ENCODE peak calls at places on chromosome 11, in nine cellular contexts. L, I, K, Z, G, P, F, J and A are unnamed samples.

GRCh38 chr11:995752-996420 is 40.6 kb downstream of the MUC6 start:
- DNase-seq in L (no peak), I (no peak), K (no peak), Z (no peak), G (no peak), P (no peak), F (no peak), J (no peak), A (no peak)

GRCh38 chr11:134509381-134510068 is 97.5 kb upstream of the B3GAT1 start:
- DNase-seq in L (no peak), I (no peak), K (no peak), Z (no peak), G (no peak), P (no peak), F (no peak), J (no peak), A (no peak)

GRCh38 chr11:111585371-111585770 is 16.9 kb upstream of the SIK2 start:
- DNase-seq in L (no peak), I (no peak), K (peak; percentile 37), Z (peak; percentile 63), G (no peak), P (no peak), F (no peak), J (no peak), A (no peak)

GRCh38 chr11:14184548-14184947 is 174.4 kb downstream of the RRAS2 start:
- DNase-seq in L (no peak), I (no peak), K (no peak), Z (no peak), G (peak; percentile 12), P (no peak), F (no peak), J (no peak), A (peak; percentile 85)

GRCh38 chr11:131658414-131658813 is 288.0 kb downstream of the NTM start:
- DNase-seq in L (no peak), I (no peak), K (no peak), Z (peak; percentile 44), G (no peak), P (no peak), F (no peak), J (no peak), A (no peak)

GRCh38 chr11:102225689-102226562 is 91.4 kb upstream of the BIRC3 start:
- DNase-seq in L (no peak), I (no peak), K (peak; percentile 72), Z (peak; percentile 97), G (no peak), P (no peak), F (no peak), J (peak; percentile 22), A (no peak)

GRCh38 chr11:64035581-64035980 is at the start of gene FLRT1:
- DNase-seq in L (no peak), I (no peak), K (no peak), Z (no peak), G (no peak), P (peak; percentile 38), F (no peak), J (no peak), A (no peak)

GRCh38 chr11:67463680-67464410 is 5.2 kb downstream of the TMEM134 start:
- DNase-seq in L (no peak), I (peak; percentile 73), K (peak; percentile 87), Z (peak; percentile 89), G (peak; percentile 72), P (peak; percentile 32), F (no peak), J (no peak), A (no peak)

GRCh38 chr11:113087716-113088115 is 126.5 kb downstream of the NCAM1 start:
- DNase-seq in L (no peak), I (no peak), K (no peak), Z (no peak), G (no peak), P (no peak), F (no peak), J (no peak), A (no peak)

GRCh38 chr11:30203850-30204249 is 27.0 kb upstream of the FSHB start:
- DNase-seq in L (no peak), I (no peak), K (no peak), Z (no peak), G (no peak), P (no peak), F (no peak), J (no peak), A (no peak)

GRCh38 chr11:128282053-128282452 is 305.3 kb downstream of the ETS1 start:
- DNase-seq in L (no peak), I (no peak), K (peak; percentile 43), Z (no peak), G (no peak), P (no peak), F (no peak), J (no peak), A (no peak)

GRCh38 chr11:33227578-33228261 is 29.5 kb upstream of the HIPK3 start:
- DNase-seq in L (no peak), I (no peak), K (peak; percentile 54), Z (no peak), G (no peak), P (no peak), F (no peak), J (no peak), A (no peak)

GRCh38 chr11:127986073-127986472 is 601.3 kb downstream of the ETS1 start:
- DNase-seq in L (no peak), I (no peak), K (no peak), Z (no peak), G (no peak), P (no peak), F (no peak), J (no peak), A (no peak)

GRCh38 chr11:8290122-8290810 is 26.6 kb upstream of the LMO1 start:
- DNase-seq in L (peak; percentile 49), I (no peak), K (no peak), Z (no peak), G (no peak), P (no peak), F (no peak), J (no peak), A (no peak)

GRCh38 chr11:28759311-28759710 is 651.1 kb downstream of the METTL15 start:
- DNase-seq in L (no peak), I (peak; percentile 2), K (peak; percentile 75), Z (no peak), G (no peak), P (no peak), F (no peak), J (no peak), A (no peak)

GRCh38 chr11:17468094-17468493 is 8.6 kb downstream of the ABCC8 start:
- DNase-seq in L (no peak), I (no peak), K (no peak), Z (no peak), G (no peak), P (no peak), F (no peak), J (no peak), A (no peak)

GRCh38 chr11:16925495-16926065 is 88.6 kb downstream of the PLEKHA7 start:
- DNase-seq in L (no peak), I (peak; percentile 29), K (peak; percentile 37), Z (no peak), G (peak; percentile 30), P (no peak), F (no peak), J (no peak), A (no peak)

GRCh38 chr11:11558826-11559225 is 63.0 kb downstream of the GALNT18 start:
- DNase-seq in L (no peak), I (no peak), K (peak; percentile 18), Z (no peak), G (no peak), P (no peak), F (no peak), J (no peak), A (no peak)

GRCh38 chr11:35794850-35795249 is 132.3 kb downstream of the TRIM44 start:
- DNase-seq in L (no peak), I (no peak), K (peak; percentile 80), Z (peak; percentile 86), G (peak; percentile 8), P (no peak), F (no peak), J (no peak), A (no peak)

GRCh38 chr11:33867996-33868645 is 23.8 kb downstream of the LMO2 start:
- DNase-seq in L (no peak), I (no peak), K (no peak), Z (no peak), G (no peak), P (no peak), F (no peak), J (no peak), A (no peak)

GRCh38 chr11:65329944-65330403 is 3.7 kb upstream of the DPF2 start:
- DNase-seq in L (peak; percentile 93), I (peak; percentile 93), K (peak; percentile 93), Z (peak; percentile 88), G (peak; percentile 82), P (peak; percentile 89), F (peak; percentile 76), J (no peak), A (peak; percentile 97)

GRCh38 chr11:21144556-21144955 is 475.2 kb downstream of the NELL1 start:
- DNase-seq in L (no peak), I (no peak), K (no peak), Z (no peak), G (no peak), P (no peak), F (no peak), J (no peak), A (no peak)

GRCh38 chr11:57277845-57278720 is 41.0 kb upstream of the APLNR start:
- DNase-seq in L (peak; percentile 92), I (peak; percentile 69), K (peak; percentile 91), Z (peak; percentile 73), G (peak; percentile 67), P (peak; percentile 50), F (no peak), J (peak; percentile 24), A (peak; percentile 94)